ENCODE peak calls at places on chromosomes 3 and 15, in four cellular contexts. A, U, Z and G are unnamed samples.

GRCh38 chr3:173913397-173913796 is 515.9 kb downstream of the NLGN1 start:
- DNase-seq in A (no peak), U (no peak), Z (peak), G (no peak)

GRCh38 chr15:63402498-63403253 is 21.0 kb upstream of the CA12 start:
- DNase-seq in A (peak), U (no peak), Z (peak), G (no peak)

GRCh38 chr15:59657635-59658125 is 365 bp upstream of the GTF2A2 start:
- DNase-seq in A (no peak), U (no peak), Z (no peak), G (no peak)

GRCh38 chr3:58388550-58389061 is 45.0 kb downstream of the PDHB start:
- DNase-seq in A (no peak), U (no peak), Z (peak), G (no peak)

GRCh38 chr3:86257955-86258641 is 732.9 kb downstream of the VGLL3 start:
- DNase-seq in A (no peak), U (no peak), Z (no peak), G (no peak)

GRCh38 chr3:81173514-81173913 is 587.9 kb downstream of the GBE1 start:
- DNase-seq in A (no peak), U (no peak), Z (peak), G (no peak)

GRCh38 chr3:133663569-133664313 is 2.0 kb upstream of the TOPBP1 start:
- DNase-seq in A (peak), U (no peak), Z (peak), G (no peak)

GRCh38 chr3:117660941-117661635 is 951.5 kb downstream of the TUSC7 start:
- DNase-seq in A (no peak), U (no peak), Z (peak), G (no peak)

GRCh38 chr15:72790302-72790955 is 6.9 kb upstream of the ADPGK start:
- DNase-seq in A (no peak), U (no peak), Z (no peak), G (no peak)

GRCh38 chr3:148957586-148957985 is 33.8 kb upstream of the GYG1 start:
- DNase-seq in A (no peak), U (no peak), Z (peak), G (no peak)

GRCh38 chr3:152197451-152197850 is 71.3 kb upstream of the MBNL1 start:
- DNase-seq in A (no peak), U (no peak), Z (no peak), G (no peak)

GRCh38 chr3:97763586-97764148 is 891 bp upstream of the ARL6 start:
- DNase-seq in A (no peak), U (no peak), Z (no peak), G (no peak)

GRCh38 chr3:151770941-151771340 is 37.2 kb downstream of the AADACL2 start:
- DNase-seq in A (no peak), U (no peak), Z (peak), G (no peak)

GRCh38 chr3:138365991-138366759 is 17.8 kb downstream of the MRAS start:
- DNase-seq in A (no peak), U (no peak), Z (no peak), G (no peak)

GRCh38 chr15:69996321-69996720 is 101.4 kb downstream of the TLE3 start:
- DNase-seq in A (peak), U (no peak), Z (no peak), G (no peak)

GRCh38 chr3:143119009-143119914 is at the start of gene CHST2:
- DNase-seq in A (peak), U (peak), Z (peak), G (no peak)

GRCh38 chr15:27089676-27090075 is 118.7 kb downstream of the GABRG3 start:
- DNase-seq in A (no peak), U (no peak), Z (no peak), G (no peak)

GRCh38 chr3:4222574-4222973 is 80.6 kb upstream of the SETMAR start:
- DNase-seq in A (no peak), U (no peak), Z (no peak), G (no peak)

GRCh38 chr3:114506622-114507300 is 212.9 kb downstream of the TIGIT start:
- DNase-seq in A (no peak), U (no peak), Z (no peak), G (no peak)

GRCh38 chr3:105364113-105364512 is 2.6 kb upstream of the ALCAM start:
- DNase-seq in A (no peak), U (no peak), Z (peak), G (no peak)

GRCh38 chr3:184409331-184409926 is 29.6 kb downstream of the CHRD start:
- DNase-seq in A (no peak), U (no peak), Z (no peak), G (no peak)

GRCh38 chr3:172516318-172517214 is 6.7 kb downstream of the TNFSF10 start:
- DNase-seq in A (no peak), U (no peak), Z (peak), G (peak)